ENCODE peak calls at places on chromosomes 2 and 18, in four cellular contexts. Q is tibial artery, B is left ventricle myocardium inferior, A is IMR-90. E is an unnamed sample.

GRCh38 chr18:10878703-10879102 is 270.7 kb downstream of the PIEZO2 start:
- DNase-seq in Q (no peak), B (no peak), A (no peak), E (no peak)

GRCh38 chr2:121699421-121700328 is 37.0 kb downstream of the NIFK start:
- DNase-seq in A (peak; percentile 84), B (peak; percentile 22), Q (no peak), E (peak; percentile 93)

GRCh38 chr18:51030537-51031258 is 685 bp downstream of the SMAD4 start:
- DNase-seq in Q (peak; percentile 61), A (peak; percentile 26), B (peak; percentile 78), E (peak; percentile 79)

GRCh38 chr18:2448565-2449151 is 122.6 kb downstream of the METTL4 start:
- DNase-seq in Q (no peak), B (no peak), A (no peak), E (no peak)

GRCh38 chr2:199819746-199820145 is 31.2 kb downstream of the FTCDNL1 start:
- DNase-seq in Q (no peak), B (no peak), A (no peak), E (no peak)

GRCh38 chr18:57743008-57743407 is 60.1 kb downstream of the ATP8B1 start:
- DNase-seq in B (no peak), Q (no peak), A (peak; percentile 81), E (no peak)

GRCh38 chr2:172261292-172261691 is 158.6 kb upstream of the DLX2 start:
- DNase-seq in A (no peak), B (no peak), Q (no peak), E (no peak)

GRCh38 chr2:12321017-12321641 is 395.6 kb upstream of the TRIB2 start:
- DNase-seq in B (peak; percentile 30), Q (peak; percentile 72), A (peak; percentile 98), E (no peak)

GRCh38 chr2:86375623-86376022 is 38.2 kb upstream of the REEP1 start:
- DNase-seq in Q (no peak), A (no peak), B (no peak), E (no peak)

GRCh38 chr2:101745711-101746694 is 48.5 kb downstream of the MAP4K4 start:
- DNase-seq in B (no peak), Q (no peak), A (peak; percentile 87), E (no peak)

GRCh38 chr2:85865539-85866164 is 23.1 kb downstream of the ST3GAL5 start:
- DNase-seq in Q (no peak), A (peak; percentile 41), B (no peak), E (no peak)

GRCh38 chr18:9475643-9476580 is 599 bp downstream of the RALBP1 start:
- DNase-seq in B (no peak), Q (peak; percentile 38), A (peak; percentile 39), E (peak; percentile 68)

GRCh38 chr2:33126973-33127372 is 180.2 kb downstream of the LTBP1 start:
- DNase-seq in Q (peak; percentile 56), B (no peak), A (peak; percentile 65), E (no peak)

GRCh38 chr18:47906408-47906807 is 24.1 kb downstream of the SMAD2 start:
- DNase-seq in B (no peak), A (no peak), Q (no peak), E (no peak)

GRCh38 chr2:150459281-150459680 is 28.2 kb downstream of the RND3 start:
- DNase-seq in B (no peak), Q (no peak), A (peak; percentile 34), E (no peak)

GRCh38 chr2:145623136-145623535 is 1103.2 kb upstream of the ZEB2 start:
- DNase-seq in B (no peak), Q (no peak), A (peak; percentile 72), E (no peak)

GRCh38 chr2:121884515-121884915 is 129.1 kb downstream of the TSN start:
- DNase-seq in Q (no peak), B (no peak), A (peak; percentile 15), E (no peak)

GRCh38 chr2:17791121-17791902 is 24.9 kb upstream of the MSGN1 start:
- DNase-seq in A (peak; percentile 84), Q (no peak), B (no peak), E (no peak)

GRCh38 chr2:239033801-239034560 is 186.1 kb downstream of the TWIST2 start:
- DNase-seq in B (no peak), A (no peak), Q (no peak), E (no peak)

GRCh38 chr2:237866119-237866621 is 6.7 kb downstream of the RAMP1 start:
- DNase-seq in Q (no peak), B (no peak), A (peak; percentile 78), E (no peak)

GRCh38 chr2:143426296-143426695 is 297.1 kb downstream of the ARHGAP15 start:
- DNase-seq in B (no peak), A (peak; percentile 95), Q (no peak), E (no peak)

GRCh38 chr18:47983055-47983454 is 52.6 kb upstream of the SMAD2 start:
- DNase-seq in B (no peak), Q (no peak), A (no peak), E (no peak)

GRCh38 chr2:88521445-88522070 is 69.1 kb upstream of the FOXI3 start:
- DNase-seq in Q (no peak), A (no peak), B (no peak), E (no peak)

GRCh38 chr18:12820526-12820925 is 63.5 kb downstream of the PTPN2 start:
- DNase-seq in B (no peak), A (no peak), Q (no peak), E (no peak)

GRCh38 chr2:125168442-125168841 is 1143.4 kb downstream of the CNTNAP5 start:
- DNase-seq in B (no peak), Q (no peak), A (no peak), E (no peak)

GRCh38 chr18:50274941-50275340 is 6.4 kb downstream of the MBD1 start:
- DNase-seq in Q (no peak), B (no peak), A (no peak), E (no peak)

GRCh38 chr2:24852431-24853020 is 59.3 kb downstream of the CENPO start:
- DNase-seq in A (no peak), Q (no peak), B (peak; percentile 10), E (peak; percentile 92)

GRCh38 chr18:23240609-23240930 is 105.3 kb downstream of the CABLES1 start:
- DNase-seq in A (no peak), B (no peak), Q (no peak), E (no peak)

GRCh38 chr2:58056201-58056916 is 9.8 kb downstream of the VRK2 start:
- DNase-seq in B (no peak), Q (no peak), A (no peak), E (no peak)

GRCh38 chr2:143685439-143686078 is 556.3 kb downstream of the ARHGAP15 start:
- DNase-seq in A (no peak), B (no peak), Q (no peak), E (no peak)

GRCh38 chr2:120740765-120741513 is 5.3 kb downstream of the GLI2 start:
- DNase-seq in A (peak; percentile 41), B (no peak), Q (no peak), E (no peak)

GRCh38 chr2:57842531-57842930 is 204.1 kb upstream of the VRK2 start:
- DNase-seq in B (no peak), Q (no peak), A (peak; percentile 17), E (no peak)

GRCh38 chr18:79563949-79564348 is 115.7 kb upstream of the CTDP1 start:
- DNase-seq in Q (no peak), A (no peak), B (no peak), E (no peak)

GRCh38 chr2:12320027-12320734 is 396.6 kb upstream of the TRIB2 start:
- DNase-seq in B (no peak), Q (peak; percentile 69), A (peak; percentile 48), E (no peak)

GRCh38 chr2:30732376-30732775 is 74.9 kb downstream of the CAPN13 start:
- DNase-seq in Q (no peak), B (no peak), A (no peak), E (no peak)

GRCh38 chr2:158100411-158100810 is 1.3 kb upstream of the UPP2 start:
- DNase-seq in Q (no peak), B (no peak), A (no peak), E (no peak)

GRCh38 chr2:176317246-176318065 is 48.2 kb downstream of the MTX2 start:
- DNase-seq in B (no peak), A (no peak), Q (no peak), E (no peak)

GRCh38 chr2:20671736-20672080 is 4.8 kb downstream of the GDF7 start:
- DNase-seq in Q (no peak), B (no peak), A (no peak), E (no peak)

GRCh38 chr2:206642075-206643025 is at the start of gene FAM237A:
- DNase-seq in Q (no peak), B (no peak), A (peak; percentile 57), E (peak; percentile 18)

GRCh38 chr2:181306785-181307184 is 150.4 kb upstream of the ITGA4 start:
- DNase-seq in B (no peak), Q (no peak), A (peak; percentile 37), E (no peak)

DNA sequence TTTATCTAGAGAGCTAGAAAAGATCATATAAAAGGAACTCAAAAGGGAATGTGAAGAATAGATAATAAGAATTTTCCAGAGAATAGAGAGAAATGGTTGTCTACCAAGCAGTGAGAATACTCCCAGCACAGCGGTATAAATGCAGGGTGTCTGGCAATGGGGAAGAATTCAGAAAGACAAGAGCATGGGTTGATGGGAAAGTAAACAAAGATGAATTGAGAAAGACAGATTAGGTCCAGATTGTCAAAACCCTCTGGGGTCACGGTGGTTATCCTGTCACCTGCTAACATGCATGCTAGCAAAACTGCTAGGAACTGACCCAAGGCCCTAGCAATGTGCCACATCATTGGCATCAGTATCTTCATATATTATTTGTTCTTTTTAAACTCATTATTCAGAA is 30.8 kb upstream of the C1D start:
- DNase-seq in A (no peak), Q (no peak), B (no peak), E (no peak)
- H3K4me1 ChIP-seq in A (peaks cover 2% of the 10 kb centered on the region), Q (no peaks in the 10 kb centered on the region), B (no peaks in the 10 kb centered on the region), E (no peaks in the 10 kb centered on the region)

GRCh38 chr2:233671290-233672161 is at the start of gene UGT1A9:
- DNase-seq in A (no peak), B (no peak), Q (no peak), E (no peak)

GRCh38 chr2:233674314-233674713 is 2.6 kb downstream of the UGT1A9 start:
- DNase-seq in B (no peak), A (no peak), Q (no peak), E (no peak)

GRCh38 chr2:233673896-233674295 is 2.2 kb downstream of the UGT1A9 start:
- DNase-seq in Q (no peak), A (no peak), B (no peak), E (no peak)

GRCh38 chr2:233676046-233676445 is 4.3 kb downstream of the UGT1A9 start:
- DNase-seq in B (no peak), A (no peak), Q (no peak), E (no peak)

GRCh38 chr2:233674995-233675394 is 3.3 kb downstream of the UGT1A9 start:
- DNase-seq in Q (no peak), B (no peak), A (no peak), E (no peak)
- TF ChIP-seq CTCF in Q (no peak), B (no peak), A (no peak), E (no peak)

DNA sequence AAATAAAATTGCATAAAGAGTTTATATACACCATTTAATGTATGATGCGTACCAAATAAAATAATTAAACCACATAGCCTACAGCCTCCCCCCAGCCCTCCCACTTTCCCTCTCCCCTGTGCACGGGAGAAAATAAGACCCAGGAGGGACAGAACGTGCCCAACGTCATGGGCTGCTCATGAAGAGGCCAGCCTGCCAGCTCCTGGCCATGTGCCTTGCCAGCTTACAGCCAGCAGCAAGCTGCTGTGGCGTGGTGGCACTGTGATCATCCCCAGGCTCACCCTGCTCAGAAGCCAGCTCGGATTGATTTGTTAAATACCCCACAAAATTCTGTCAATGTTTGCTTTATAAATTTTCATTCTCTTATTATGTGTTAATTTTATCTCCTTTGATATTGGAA is 7.6 kb downstream of the GPR148 start:
- DNase-seq in B (peak; percentile 59), Q (no peak), A (no peak), E (no peak)
- H3K4me3 ChIP-seq in B (no peak overlapping the region), Q (no peak overlapping the region), A (no peak overlapping the region), E (no peak overlapping the region)

GRCh38 chr2:28334527-28334891 is 58.1 kb upstream of the FOSL2 start:
- DNase-seq in B (peak; percentile 26), Q (no peak), A (no peak), E (no peak)
- H3K4me1 ChIP-seq in B (peaks cover 71% of the 10 kb centered on the region), Q (peaks cover 57% of the 10 kb centered on the region), A (peaks cover 18% of the 10 kb centered on the region), E (no peaks in the 10 kb centered on the region)